ENCODE peak calls at places on chromosomes 3 and 15, in seven cellular contexts. K is cardiac fibroblast, U is mammary epithelial cell, B is IMR-90, Q is pancreas, F is astrocyte, G is left ventricle myocardium inferior. Y is an unnamed sample.

GRCh38 chr3:47848599-47849117 is 45.7 kb downstream of the DHX30 start:
- DNase-seq in K (no peak), U (no peak), B (no peak), Q (no peak), F (no peak), G (no peak), Y (peak)

GRCh38 chr15:79408041-79408440 is 24.1 kb upstream of the MINAR1 start:
- DNase-seq in K (no peak), U (peak), B (no peak), Q (no peak), F (peak), G (no peak), Y (no peak)

GRCh38 chr3:52090131-52090548 is 33.8 kb upstream of the DUSP7 start:
- DNase-seq in K (peak), U (peak), B (peak), Q (no peak), F (peak), G (no peak), Y (peak)

GRCh38 chr3:37973250-37974054 is 17.1 kb upstream of the VILL start:
- DNase-seq in K (no peak), U (no peak), B (peak), Q (no peak), F (no peak), G (no peak), Y (no peak)

GRCh38 chr3:78645628-78646310 is 1122.0 kb downstream of the ROBO1 start:
- DNase-seq in K (peak), U (peak), B (peak), Q (no peak), F (peak), G (no peak), Y (no peak)

GRCh38 chr3:173719585-173719984 is 322.0 kb downstream of the NLGN1 start:
- DNase-seq in K (no peak), U (no peak), B (no peak), Q (no peak), F (no peak), G (no peak), Y (no peak)

GRCh38 chr3:117928836-117929235 is 1105.8 kb downstream of the IGSF11 start:
- DNase-seq in K (no peak), U (no peak), B (no peak), Q (no peak), F (no peak), G (no peak), Y (no peak)

GRCh38 chr3:193375614-193376013 is 2.9 kb downstream of the ATP13A5 start:
- DNase-seq in K (no peak), U (no peak), B (no peak), Q (no peak), F (no peak), G (no peak), Y (no peak)

GRCh38 chr3:58631742-58632141 is 34.8 kb downstream of the FAM3D start:
- DNase-seq in K (no peak), U (no peak), B (no peak), Q (no peak), F (no peak), G (no peak), Y (no peak)

GRCh38 chr3:45227131-45227819 is 1.2 kb upstream of the TMEM158 start:
- DNase-seq in K (peak), U (no peak), B (no peak), Q (no peak), F (peak), G (no peak), Y (no peak)

GRCh38 chr3:56754753-56755365 is 46.9 kb downstream of the ARHGEF3 start:
- DNase-seq in K (no peak), U (no peak), B (no peak), Q (no peak), F (no peak), G (no peak), Y (peak)

GRCh38 chr3:58626841-58627579 is 39.6 kb downstream of the FAM3D start:
- DNase-seq in K (no peak), U (no peak), B (no peak), Q (no peak), F (no peak), G (no peak), Y (peak)

GRCh38 chr3:13011369-13012227 is 61.6 kb downstream of the IQSEC1 start:
- DNase-seq in K (no peak), U (no peak), B (no peak), Q (no peak), F (no peak), G (no peak), Y (no peak)

GRCh38 chr3:129132097-129132866 is 10.7 kb upstream of the RAB43 start:
- DNase-seq in K (no peak), U (no peak), B (no peak), Q (no peak), F (no peak), G (no peak), Y (no peak)

GRCh38 chr3:33791477-33792166 is 6.8 kb upstream of the PDCD6IP start:
- DNase-seq in K (no peak), U (peak), B (peak), Q (no peak), F (no peak), G (no peak), Y (no peak)

GRCh38 chr3:39383190-39383912 is at the start of gene SLC25A38:
- DNase-seq in K (peak), U (peak), B (peak), Q (peak), F (peak), G (peak), Y (peak)

GRCh38 chr3:39443530-39443929 is 23.9 kb upstream of the MOBP start:
- DNase-seq in K (no peak), U (no peak), B (no peak), Q (no peak), F (no peak), G (no peak), Y (no peak)

GRCh38 chr3:150225986-150226385 is 182.1 kb upstream of the TSC22D2 start:
- DNase-seq in K (peak), U (no peak), B (no peak), Q (no peak), F (no peak), G (peak), Y (no peak)

GRCh38 chr3:127407026-127407939 is 119.4 kb upstream of the PRR20G start:
- DNase-seq in K (no peak), U (no peak), B (no peak), Q (no peak), F (no peak), G (no peak), Y (peak)

GRCh38 chr3:177995006-177995732 is 541.1 kb upstream of the KCNMB2 start:
- DNase-seq in K (no peak), U (peak), B (no peak), Q (no peak), F (peak), G (no peak), Y (no peak)

GRCh38 chr3:42773409-42773751 is 327 bp upstream of the CCDC13 start:
- DNase-seq in K (no peak), U (no peak), B (no peak), Q (no peak), F (no peak), G (no peak), Y (no peak)

GRCh38 chr3:49606427-49606826 is 52.1 kb downstream of the BSN start:
- DNase-seq in K (no peak), U (no peak), B (no peak), Q (no peak), F (no peak), G (no peak), Y (no peak)

GRCh38 chr15:89777821-89778380 is 1.8 kb downstream of the MESP2 start:
- DNase-seq in K (no peak), U (no peak), B (no peak), Q (no peak), F (no peak), G (no peak), Y (peak)

GRCh38 chr3:141231923-141232861 is 567 bp downstream of the PXYLP1 start:
- DNase-seq in K (no peak), U (peak), B (no peak), Q (peak), F (no peak), G (peak), Y (peak)
- TF ChIP-seq CTCF in K (no peak), U (no peak), B (no peak), Q (no peak), F (no peak), G (no peak), Y (no peak)

GRCh38 chr3:53794597-53794996 is 51.6 kb downstream of the CHDH start:
- DNase-seq in K (no peak), U (peak), B (peak), Q (no peak), F (peak), G (no peak), Y (no peak)
- H3K4me3 ChIP-seq in K (no peak), U (no peak), B (no peak), Q (no peak), F (no peak), G (no peak), Y (no peak)

GRCh38 chr15:71756574-71757352 is 53.6 kb upstream of the NR2E3 start:
- DNase-seq in K (no peak), U (no peak), B (no peak), Q (no peak), F (no peak), G (no peak), Y (no peak)

GRCh38 chr15:71760852-71761251 is 49.5 kb upstream of the NR2E3 start:
- DNase-seq in K (no peak), U (no peak), B (no peak), Q (no peak), F (no peak), G (no peak), Y (no peak)

GRCh38 chr15:71758716-71759115 is 51.6 kb upstream of the NR2E3 start:
- DNase-seq in K (no peak), U (no peak), B (no peak), Q (no peak), F (no peak), G (no peak), Y (no peak)

GRCh38 chr15:71757741-71758530 is 52.4 kb upstream of the NR2E3 start:
- DNase-seq in K (no peak), U (no peak), B (no peak), Q (no peak), F (no peak), G (no peak), Y (peak)

GRCh38 chr15:71761649-71762048 is 48.7 kb upstream of the NR2E3 start:
- DNase-seq in K (peak), U (peak), B (peak), Q (no peak), F (peak), G (no peak), Y (peak)
- TF ChIP-seq CTCF in K (no peak), U (no peak), B (no peak), Q (no peak), F (no peak), G (no peak), Y (no peak)

GRCh38 chr15:65376767-65377104 is 1.1 kb downstream of the IGDCC3 start:
- DNase-seq in K (no peak), U (no peak), B (no peak), Q (no peak), F (no peak), G (no peak), Y (no peak)

GRCh38 chr15:65375871-65376552 is 1.8 kb downstream of the IGDCC3 start:
- DNase-seq in K (no peak), U (no peak), B (no peak), Q (no peak), F (no peak), G (no peak), Y (no peak)

GRCh38 chr15:65377976-65378366 is at the start of gene IGDCC3:
- DNase-seq in K (no peak), U (no peak), B (no peak), Q (no peak), F (no peak), G (no peak), Y (no peak)

GRCh38 chr15:65374831-65375401 is 2.9 kb downstream of the IGDCC3 start:
- DNase-seq in K (no peak), U (no peak), B (peak), Q (no peak), F (no peak), G (no peak), Y (no peak)

GRCh38 chr15:65377105-65377975 is 462 bp downstream of the IGDCC3 start:
- DNase-seq in K (peak), U (peak), B (no peak), Q (no peak), F (peak), G (no peak), Y (no peak)
- H3K4me3 ChIP-seq in K (peak), U (peak), B (peak), Q (peak), F (peak), G (peak), Y (peak)